ENCODE peak calls at places on chromosomes 16 and 17, in nine cellular contexts. M is uterus, W is left ventricle myocardium inferior, X is epithelial cell of esophagus, T is fibroblast of the aortic adventitia, E is esophagus muscularis mucosa, V is AG10803, J is LNCaP clone FGC, S is fibroblast of mammary gland. L is an unnamed sample.

GRCh38 chr17:49130891-49131290 is 1.7 kb upstream of the B4GALNT2 start:
- DNase-seq in W (no peak), V (no peak), S (peak; percentile 17), X (peak; percentile 47), J (no peak), T (no peak), E (no peak), M (no peak), L (peak; percentile 32)

GRCh38 chr17:34739386-34739785 is 160.0 kb downstream of the TMEM132E start:
- DNase-seq in M (no peak), V (no peak), W (no peak), S (no peak), E (no peak), T (no peak), X (no peak), J (no peak), L (no peak)

GRCh38 chr16:15951852-15952251 is 2.4 kb downstream of the ABCC1 start:
- DNase-seq in V (no peak), S (no peak), E (no peak), J (no peak), W (no peak), X (no peak), T (no peak), M (no peak), L (no peak)

GRCh38 chr16:17166095-17166494 is 304.7 kb downstream of the XYLT1 start:
- DNase-seq in E (no peak), M (no peak), V (peak; percentile 15), T (peak; percentile 23), X (no peak), W (no peak), S (peak; percentile 11), J (no peak), L (peak; percentile 7)

GRCh38 chr16:68548947-68549346 is 9.9 kb downstream of the ZFP90 start:
- DNase-seq in E (no peak), T (no peak), W (no peak), M (no peak), S (no peak), X (no peak), V (no peak), J (no peak), L (no peak)

GRCh38 chr16:68005786-68006286 is 6.6 kb upstream of the DPEP2 start:
- DNase-seq in J (no peak), S (no peak), X (peak; percentile 97), V (no peak), E (no peak), T (no peak), M (no peak), W (no peak), L (peak; percentile 37)

GRCh38 chr17:43367588-43368242 is 31.1 kb upstream of the ARL4D start:
- DNase-seq in V (peak; percentile 91), W (no peak), S (peak; percentile 87), E (no peak), M (no peak), X (peak; percentile 49), J (peak; percentile 69), T (peak; percentile 96), L (peak; percentile 96)

GRCh38 chr17:6045621-6046357 is 24.4 kb upstream of the WSCD1 start:
- DNase-seq in J (no peak), T (no peak), M (no peak), S (no peak), E (no peak), W (no peak), X (no peak), V (no peak), L (no peak)

GRCh38 chr17:21549107-21549687 is 143.1 kb upstream of the KCNJ18 start:
- DNase-seq in V (peak; percentile 63), T (peak; percentile 66), S (peak; percentile 83), J (no peak), E (no peak), X (peak; percentile 58), W (no peak), M (no peak), L (peak; percentile 67)
- H3K4me3 ChIP-seq in V (peak overlapping the region; percentile 45), T (peak overlapping the region; percentile 67), S (peak overlapping the region; percentile 44), J (no peak overlapping the region), E (no peak overlapping the region), X (no peak overlapping the region), W (no peak overlapping the region), M (no peak overlapping the region), L (peak overlapping the region; percentile 14)

GRCh38 chr17:8224891-8225812 is 14.8 kb upstream of the AURKB start:
- DNase-seq in W (no peak), T (no peak), X (no peak), J (no peak), E (no peak), M (no peak), V (no peak), S (no peak), L (no peak)

GRCh38 chr17:8221663-8222379 is 11.4 kb upstream of the AURKB start:
- DNase-seq in S (peak; percentile 90), T (peak; percentile 95), E (peak; percentile 98), M (peak; percentile 90), W (peak; percentile 84), J (peak; percentile 67), V (peak; percentile 88), X (peak; percentile 79), L (peak; percentile 90)

GRCh38 chr17:8222630-8223355 is 12.4 kb upstream of the AURKB start:
- DNase-seq in J (peak; percentile 88), X (peak; percentile 93), S (peak; percentile 95), V (peak; percentile 96), E (peak; percentile 99), M (peak; percentile 97), W (peak; percentile 95), T (peak; percentile 97), L (peak; percentile 98)

GRCh38 chr17:8222380-8222629 is 11.9 kb upstream of the AURKB start:
- DNase-seq in V (no peak), T (no peak), M (no peak), W (no peak), X (no peak), E (no peak), S (no peak), J (no peak), L (no peak)

DNA sequence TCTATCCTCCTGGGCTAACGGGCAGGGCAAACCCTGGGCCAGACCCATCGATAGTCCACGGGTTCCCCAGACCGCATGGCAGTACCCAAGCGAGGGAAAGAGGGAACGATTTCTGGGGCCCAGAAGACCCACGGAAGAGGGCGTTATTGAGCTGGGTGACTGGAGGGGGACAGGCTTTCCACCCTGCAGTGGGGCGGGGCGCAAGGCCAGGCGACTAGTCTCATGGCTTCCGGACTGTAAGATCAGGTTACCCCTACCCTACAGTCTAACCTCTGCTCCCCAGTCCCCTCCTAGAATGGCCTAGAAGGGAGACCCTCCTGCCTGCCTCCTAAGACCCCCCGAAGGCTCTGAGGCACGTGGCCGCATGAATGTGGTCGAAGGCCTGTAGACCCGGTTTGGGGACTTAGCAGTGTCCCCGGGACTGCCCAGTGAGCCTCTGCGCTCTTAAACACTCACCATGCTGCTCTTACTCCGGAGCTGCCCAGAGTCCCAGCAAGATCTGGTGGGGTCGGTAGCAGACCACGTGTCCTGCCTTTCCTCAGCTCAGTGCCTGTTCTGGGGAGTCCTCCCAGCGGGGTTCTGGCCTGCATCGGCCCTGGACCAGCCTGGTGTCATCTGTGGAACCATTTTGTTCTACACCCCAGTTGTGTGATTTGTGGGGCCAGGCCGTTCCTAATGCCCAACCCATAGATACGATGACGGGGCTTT is 13.1 kb upstream of the AURKB start:
- DNase-seq in V (peak; percentile 49), E (no peak), X (peak; percentile 49), M (peak; percentile 66), T (no peak), W (peak; percentile 73), J (no peak), S (peak; percentile 58), L (peak; percentile 57)
- TF ChIP-seq CTCF in V (peak; percentile 36), E (peak; percentile 32), X (no peak), M (no peak), T (no peak), W (peak; percentile 19), J (peak; percentile 44), S (peak; percentile 14), L (peak; percentile 5)

GRCh38 chr16:12903325-12904040 is 2.1 kb downstream of the SHISA9 start:
- DNase-seq in X (no peak), V (no peak), J (no peak), S (no peak), W (no peak), M (no peak), T (no peak), E (no peak), L (no peak)

GRCh38 chr16:12902511-12903324 is 1.3 kb downstream of the SHISA9 start:
- DNase-seq in S (no peak), M (no peak), X (no peak), J (no peak), W (no peak), V (no peak), T (no peak), E (no peak), L (no peak)

GRCh38 chr16:12900599-12901203 is 697 bp upstream of the SHISA9 start:
- DNase-seq in W (no peak), E (no peak), V (no peak), S (no peak), J (no peak), X (no peak), M (no peak), T (no peak), L (no peak)

GRCh38 chr16:12901204-12901596 is 198 bp upstream of the SHISA9 start:
- DNase-seq in V (no peak), E (no peak), S (no peak), X (no peak), M (no peak), W (no peak), J (no peak), T (no peak), L (no peak)

DNA sequence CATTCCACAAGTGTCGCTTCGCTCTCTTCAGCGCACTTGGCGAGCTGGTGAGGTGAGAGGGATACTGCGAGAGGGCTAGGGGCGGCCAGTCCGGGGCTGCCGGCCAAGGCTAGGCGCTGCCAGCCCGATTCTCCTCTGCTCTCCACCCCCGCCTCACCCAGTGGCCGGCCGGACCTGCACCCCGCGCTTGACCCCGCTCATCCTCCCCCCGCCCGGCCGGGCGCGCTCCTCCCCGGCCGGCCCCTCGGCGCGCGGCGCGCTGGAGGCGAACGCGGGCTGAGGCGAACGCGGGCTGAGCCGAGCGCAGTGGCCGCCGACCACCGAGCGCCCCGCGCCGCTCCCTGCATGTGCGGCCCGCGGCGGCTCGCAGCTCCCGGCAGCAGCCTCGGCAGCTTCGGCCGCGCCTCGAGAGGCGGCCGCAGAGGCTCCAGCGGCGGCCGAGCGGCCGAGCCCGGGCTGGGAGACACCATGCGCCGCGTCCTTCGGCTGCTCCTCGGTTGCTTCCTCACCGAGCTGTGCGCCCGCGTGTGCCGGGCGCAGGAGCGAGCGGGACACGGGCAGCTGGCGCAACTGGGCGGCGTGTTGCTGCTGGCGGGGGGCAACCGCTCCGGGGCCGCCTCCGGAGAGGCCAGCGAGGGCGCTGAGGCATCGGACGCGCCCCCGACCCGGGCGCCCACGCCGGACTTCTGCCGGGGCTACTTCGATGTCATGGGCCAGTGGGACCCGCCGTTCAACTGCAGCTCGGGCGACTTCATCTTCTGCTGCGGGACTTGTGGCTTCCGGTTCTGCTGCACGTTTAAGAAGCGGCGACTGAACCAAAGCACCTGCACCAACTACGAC is at the start of gene SHISA9:
- DNase-seq in E (no peak), X (no peak), W (no peak), S (no peak), J (no peak), V (peak; percentile 16), M (no peak), T (no peak), L (no peak)
- H3K4me3 ChIP-seq in E (peak within 1 kb of the TSS; percentile 46), X (no peak within 1 kb of the TSS), W (peak within 1 kb of the TSS; percentile 52), S (peak within 1 kb of the TSS; percentile 38), J (peak within 1 kb of the TSS; percentile 21), V (peak within 1 kb of the TSS; percentile 33), M (no peak within 1 kb of the TSS), T (no peak within 1 kb of the TSS), L (no peak within 1 kb of the TSS)

DNA sequence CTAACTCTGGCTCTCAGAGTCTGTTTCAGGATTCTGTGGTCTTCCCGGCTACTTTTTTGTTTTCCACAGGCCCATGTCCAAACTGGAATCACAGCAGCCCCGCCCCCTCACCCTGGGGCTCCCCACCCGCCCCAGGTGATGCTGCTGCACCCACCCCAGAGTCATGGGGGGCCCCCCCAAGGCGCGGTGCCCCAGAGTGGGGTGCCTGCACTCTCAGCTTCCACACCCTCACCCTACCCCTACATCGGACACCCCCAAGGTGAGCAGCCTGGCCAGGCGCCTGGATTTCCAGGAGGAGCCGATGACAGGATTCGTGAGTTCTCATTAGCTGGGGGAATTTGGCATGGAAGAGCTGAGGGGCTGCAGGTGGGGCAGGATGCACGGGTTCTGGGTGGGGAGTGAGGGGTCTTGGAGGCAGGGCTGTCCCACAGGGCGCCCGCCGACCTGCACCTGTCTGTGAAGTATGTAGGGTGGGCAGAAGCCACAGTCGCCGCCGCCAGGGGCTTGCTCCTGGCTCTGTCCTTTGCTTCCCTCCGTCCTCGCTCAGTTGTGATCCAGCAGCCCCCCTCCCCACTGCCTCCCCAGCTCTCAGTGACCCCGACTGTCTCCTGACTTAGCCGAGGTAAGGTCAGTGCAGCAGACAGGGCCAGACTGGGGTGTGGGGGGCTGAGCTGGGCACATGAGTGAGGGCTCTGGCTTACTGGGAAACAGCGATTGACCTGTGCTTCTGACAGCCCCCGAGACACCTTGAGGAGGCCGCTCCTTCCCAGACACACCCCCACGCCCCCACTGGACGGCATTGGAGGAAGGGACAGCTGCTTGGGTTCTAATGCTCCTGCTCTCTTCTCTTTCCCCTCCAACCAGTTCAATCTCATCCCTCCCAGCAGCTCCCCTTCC is 10.0 kb downstream of the TUFM start:
- DNase-seq in E (no peak), J (no peak), W (no peak), X (no peak), T (no peak), V (no peak), M (no peak), S (no peak), L (no peak)
- TF ChIP-seq CTCF in E (no peak), J (no peak), W (no peak), X (no peak), T (no peak), V (no peak), M (no peak), S (no peak), L (no peak)

L was measured in cardiac fibroblast.